ENCODE peak calls at places on chromosomes 3 and 15, in five cellular contexts. B, A, U, H and O are unnamed samples.

GRCh38 chr3:159045279-159045678 is 243.4 kb downstream of the MFSD1 start:
- DNase-seq in B (no peak), A (no peak), U (no peak), H (no peak), O (no peak)

GRCh38 chr3:155664922-155665695 is 79.8 kb downstream of the PLCH1 start:
- DNase-seq in B (no peak), A (peak; percentile 53), U (peak; percentile 44), H (peak; percentile 84), O (peak; percentile 63)

GRCh38 chr3:136612512-136612911 is 139.7 kb downstream of the STAG1 start:
- DNase-seq in B (no peak), A (no peak), U (no peak), H (peak; percentile 45), O (no peak)

GRCh38 chr3:94036909-94037507 is 8.6 kb upstream of the STX19 start:
- DNase-seq in B (peak; percentile 18), A (peak; percentile 11), U (peak; percentile 4), H (peak; percentile 60), O (peak; percentile 12)

GRCh38 chr3:71564361-71564760 is 19.2 kb downstream of the FOXP1 start:
- DNase-seq in B (no peak), A (no peak), U (no peak), H (no peak), O (no peak)

GRCh38 chr15:32898991-32899613 is 181.3 kb downstream of the GREM1 start:
- DNase-seq in B (no peak), A (no peak), U (no peak), H (no peak), O (no peak)

GRCh38 chr3:72872183-72872582 is 15.7 kb upstream of the GXYLT2 start:
- DNase-seq in B (no peak), A (no peak), U (no peak), H (peak; percentile 72), O (no peak)

GRCh38 chr3:9302425-9303181 is 53.2 kb upstream of the SRGAP3 start:
- DNase-seq in B (peak; percentile 83), A (peak; percentile 95), U (peak; percentile 54), H (peak; percentile 82), O (peak; percentile 93)

GRCh38 chr3:186365202-186365974 is 3.4 kb upstream of the DGKG start:
- DNase-seq in B (no peak), A (peak; percentile 95), U (no peak), H (no peak), O (peak; percentile 81)

GRCh38 chr3:179837374-179837773 is 184.5 kb downstream of the USP13 start:
- DNase-seq in B (no peak), A (no peak), U (no peak), H (no peak), O (no peak)

GRCh38 chr3:172658344-172659245 is 52.3 kb downstream of the NCEH1 start:
- DNase-seq in B (peak; percentile 86), A (no peak), U (peak; percentile 94), H (peak; percentile 77), O (no peak)

GRCh38 chr3:97821413-97821809 is 400 bp upstream of the CRYBG3 start:
- DNase-seq in B (peak; percentile 13), A (no peak), U (no peak), H (no peak), O (peak; percentile 46)

GRCh38 chr15:76024021-76024768 is 12.0 kb upstream of the NRG4 start:
- DNase-seq in B (no peak), A (no peak), U (no peak), H (no peak), O (no peak)

GRCh38 chr15:64004582-64004981 is 41.7 kb downstream of the DAPK2 start:
- DNase-seq in B (no peak), A (no peak), U (no peak), H (no peak), O (no peak)

GRCh38 chr3:122213650-122214049 is 30.2 kb downstream of the CASR start:
- DNase-seq in B (no peak), A (no peak), U (no peak), H (no peak), O (no peak)

GRCh38 chr3:46845397-46845859 is 17.8 kb downstream of the MYL3 start:
- DNase-seq in B (no peak), A (no peak), U (peak; percentile 52), H (peak; percentile 76), O (no peak)

GRCh38 chr3:14652-15051 is 181.9 kb upstream of the CHL1 start:
- DNase-seq in B (no peak), A (no peak), U (no peak), H (no peak), O (no peak)

GRCh38 chr3:71219744-71220638 is 363.5 kb downstream of the FOXP1 start:
- DNase-seq in B (no peak), A (no peak), U (no peak), H (no peak), O (no peak)

GRCh38 chr3:172201136-172201989 is 162.0 kb downstream of the FNDC3B start:
- DNase-seq in B (no peak), A (peak; percentile 75), U (peak; percentile 86), H (peak; percentile 86), O (no peak)

GRCh38 chr3:171155122-171155700 is 128.7 kb upstream of the SLC2A2 start:
- DNase-seq in B (no peak), A (no peak), U (no peak), H (no peak), O (no peak)

GRCh38 chr3:112550859-112551258 is 10.9 kb downstream of the ATG3 start:
- DNase-seq in B (no peak), A (peak; percentile 38), U (no peak), H (no peak), O (no peak)

GRCh38 chr15:80608688-80609087 is 86.4 kb upstream of the ABHD17C start:
- DNase-seq in B (no peak), A (no peak), U (no peak), H (no peak), O (no peak)

GRCh38 chr3:52742418-52743041 is 28.2 kb downstream of the NEK4 start:
- DNase-seq in B (peak; percentile 37), A (peak; percentile 27), U (no peak), H (peak; percentile 55), O (peak; percentile 19)

GRCh38 chr15:82063055-82063454 is 17.2 kb upstream of the MEX3B start:
- DNase-seq in B (no peak), A (no peak), U (no peak), H (no peak), O (no peak)

GRCh38 chr15:20341901-20342605 is 199.5 kb downstream of the GOLGA6L6 start:
- DNase-seq in B (no peak), A (no peak), U (no peak), H (no peak), O (peak; percentile 21)

GRCh38 chr15:57323806-57324589 is 52.3 kb upstream of the CGNL1 start:
- DNase-seq in B (peak; percentile 88), A (no peak), U (no peak), H (no peak), O (no peak)

GRCh38 chr3:12629560-12629959 is 34.4 kb downstream of the RAF1 start:
- DNase-seq in B (no peak), A (peak; percentile 32), U (no peak), H (peak; percentile 41), O (no peak)

GRCh38 chr3:23442598-23443383 is 239.7 kb downstream of the UBE2E2 start:
- DNase-seq in B (no peak), A (no peak), U (no peak), H (no peak), O (no peak)

GRCh38 chr3:112781611-112782010 is 65.1 kb downstream of the CD200R1L start:
- DNase-seq in B (no peak), A (no peak), U (no peak), H (no peak), O (no peak)

GRCh38 chr15:35496585-35496984 is 49.4 kb downstream of the DPH6 start:
- DNase-seq in B (no peak), A (no peak), U (no peak), H (peak; percentile 2), O (no peak)

GRCh38 chr3:159763466-159764210 is 225.0 kb upstream of the IL12A start:
- DNase-seq in B (peak; percentile 82), A (peak; percentile 68), U (peak; percentile 54), H (peak; percentile 79), O (peak; percentile 77)

GRCh38 chr3:153789380-153789779 is 331.8 kb upstream of the ARHGEF26 start:
- DNase-seq in B (no peak), A (no peak), U (no peak), H (no peak), O (no peak)

GRCh38 chr3:72523409-72524172 is 324.7 kb downstream of the SHQ1 start:
- DNase-seq in B (no peak), A (no peak), U (no peak), H (no peak), O (peak; percentile 80)

GRCh38 chr3:124599779-124600693 is 130.2 kb upstream of the UMPS start:
- DNase-seq in B (no peak), A (no peak), U (no peak), H (peak; percentile 12), O (no peak)

GRCh38 chr3:172040976-172041963 is 1.9 kb downstream of the FNDC3B start:
- DNase-seq in B (peak; percentile 51), A (no peak), U (no peak), H (peak; percentile 56), O (no peak)

GRCh38 chr3:17645074-17645698 is 97.2 kb downstream of the TBC1D5 start:
- DNase-seq in B (peak; percentile 8), A (peak; percentile 58), U (peak; percentile 36), H (peak; percentile 51), O (peak; percentile 74)

GRCh38 chr3:4045756-4046155 is 246.5 kb downstream of the LRRN1 start:
- DNase-seq in B (no peak), A (no peak), U (no peak), H (no peak), O (no peak)

GRCh38 chr15:63668601-63669000 is 71.4 kb downstream of the FBXL22 start:
- DNase-seq in B (no peak), A (no peak), U (no peak), H (no peak), O (no peak)

GRCh38 chr3:101836907-101837598 is 12.3 kb upstream of the NFKBIZ start:
- DNase-seq in B (no peak), A (no peak), U (no peak), H (peak; percentile 27), O (no peak)

GRCh38 chr3:40980467-40980866 is 218.8 kb upstream of the CTNNB1 start:
- DNase-seq in B (no peak), A (no peak), U (no peak), H (no peak), O (no peak)